ENCODE peak calls at places on chromosomes 7 and 10, in ten cellular contexts. One of them, this sample, is unnamed.
A peak's percentile ranks its signal among the peaks of the same experiment; 100 is the strongest.

GRCh38 chr7:28296571-28297483 is 115.5 kb upstream of the CREB5 start:
- DNase-seq in fibroblast of pulmonary artery: peak; percentile 47
- DNase-seq in activated CD4-positive, alpha-beta T cell treated with anti-CD3 and anti-CD28 coated beads, Interleukin-2, amount 50 U/mL, for 48 hours: peak; percentile 59
- DNase-seq in Kasumi-1: peak; percentile 52
- DNase-seq in NCI-H1417: peak; percentile 68
- DNase-seq in cardiac septum: no peak
- DNase-seq in foreskin fibroblast: no peak
- DNase-seq in cardiac muscle cell: peak; percentile 54
- DNase-seq in amniotic stem cell: peak; percentile 23
- DNase-seq in thyroid gland: peak; percentile 32
- DNase-seq in this sample: no peak

GRCh38 chr7:101066141-101066857 is 19.0 kb upstream of the TRIM56 start:
- DNase-seq in Kasumi-1: no peak
- DNase-seq in activated CD4-positive, alpha-beta T cell treated with anti-CD3 and anti-CD28 coated beads, Interleukin-2, amount 50 U/mL, for 48 hours: no peak
- DNase-seq in NCI-H1417: no peak
- DNase-seq in amniotic stem cell: no peak
- DNase-seq in foreskin fibroblast: no peak
- DNase-seq in fibroblast of pulmonary artery: no peak
- DNase-seq in thyroid gland: no peak
- DNase-seq in cardiac septum: no peak
- DNase-seq in cardiac muscle cell: no peak
- DNase-seq in this sample: no peak

GRCh38 chr7:64879800-64880199 is 23.3 kb upstream of the ZNF273 start:
- DNase-seq in cardiac muscle cell: no peak
- DNase-seq in NCI-H1417: no peak
- DNase-seq in Kasumi-1: no peak
- DNase-seq in cardiac septum: peak; percentile 56
- DNase-seq in activated CD4-positive, alpha-beta T cell treated with anti-CD3 and anti-CD28 coated beads, Interleukin-2, amount 50 U/mL, for 48 hours: no peak
- DNase-seq in foreskin fibroblast: no peak
- DNase-seq in fibroblast of pulmonary artery: no peak
- DNase-seq in thyroid gland: no peak
- DNase-seq in amniotic stem cell: no peak
- DNase-seq in this sample: no peak

GRCh38 chr10:112838784-112839481 is 111.1 kb upstream of the TCF7L2 start:
- DNase-seq in thyroid gland: no peak
- DNase-seq in NCI-H1417: no peak
- DNase-seq in Kasumi-1: no peak
- DNase-seq in amniotic stem cell: no peak
- DNase-seq in cardiac septum: no peak
- DNase-seq in foreskin fibroblast: no peak
- DNase-seq in activated CD4-positive, alpha-beta T cell treated with anti-CD3 and anti-CD28 coated beads, Interleukin-2, amount 50 U/mL, for 48 hours: no peak
- DNase-seq in cardiac muscle cell: no peak
- DNase-seq in fibroblast of pulmonary artery: no peak
- DNase-seq in this sample: no peak

GRCh38 chr7:138245216-138245615 is 169.0 kb downstream of the AKR1D1 start:
- DNase-seq in thyroid gland: no peak
- DNase-seq in amniotic stem cell: no peak
- DNase-seq in Kasumi-1: no peak
- DNase-seq in fibroblast of pulmonary artery: no peak
- DNase-seq in activated CD4-positive, alpha-beta T cell treated with anti-CD3 and anti-CD28 coated beads, Interleukin-2, amount 50 U/mL, for 48 hours: no peak
- DNase-seq in foreskin fibroblast: no peak
- DNase-seq in cardiac muscle cell: peak; percentile 20
- DNase-seq in cardiac septum: no peak
- DNase-seq in NCI-H1417: no peak
- DNase-seq in this sample: no peak

GRCh38 chr7:41567350-41568114 is 135.4 kb downstream of the INHBA start:
- DNase-seq in foreskin fibroblast: peak; percentile 34
- DNase-seq in thyroid gland: no peak
- DNase-seq in cardiac septum: no peak
- DNase-seq in NCI-H1417: no peak
- DNase-seq in fibroblast of pulmonary artery: peak; percentile 41
- DNase-seq in Kasumi-1: peak; percentile 77
- DNase-seq in cardiac muscle cell: peak; percentile 50
- DNase-seq in amniotic stem cell: no peak
- DNase-seq in activated CD4-positive, alpha-beta T cell treated with anti-CD3 and anti-CD28 coated beads, Interleukin-2, amount 50 U/mL, for 48 hours: no peak
- DNase-seq in this sample: no peak

GRCh38 chr10:15254808-15255655 is 86.5 kb upstream of the NMT2 start:
- DNase-seq in amniotic stem cell: no peak
- DNase-seq in NCI-H1417: peak; percentile 85
- DNase-seq in foreskin fibroblast: no peak
- DNase-seq in activated CD4-positive, alpha-beta T cell treated with anti-CD3 and anti-CD28 coated beads, Interleukin-2, amount 50 U/mL, for 48 hours: peak; percentile 23
- DNase-seq in cardiac muscle cell: no peak
- DNase-seq in Kasumi-1: no peak
- DNase-seq in thyroid gland: no peak
- DNase-seq in cardiac septum: no peak
- DNase-seq in fibroblast of pulmonary artery: no peak
- DNase-seq in this sample: no peak

GRCh38 chr7:19915596-19915995 is 142.2 kb upstream of the TMEM196 start:
- DNase-seq in cardiac muscle cell: no peak
- DNase-seq in NCI-H1417: no peak
- DNase-seq in thyroid gland: no peak
- DNase-seq in foreskin fibroblast: no peak
- DNase-seq in Kasumi-1: no peak
- DNase-seq in activated CD4-positive, alpha-beta T cell treated with anti-CD3 and anti-CD28 coated beads, Interleukin-2, amount 50 U/mL, for 48 hours: no peak
- DNase-seq in amniotic stem cell: no peak
- DNase-seq in cardiac septum: no peak
- DNase-seq in fibroblast of pulmonary artery: no peak
- DNase-seq in this sample: no peak

GRCh38 chr7:73885975-73886798 is 25.2 kb downstream of the TMEM270 start:
- DNase-seq in NCI-H1417: no peak
- DNase-seq in cardiac septum: no peak
- DNase-seq in thyroid gland: peak; percentile 51
- DNase-seq in amniotic stem cell: no peak
- DNase-seq in Kasumi-1: no peak
- DNase-seq in foreskin fibroblast: no peak
- DNase-seq in activated CD4-positive, alpha-beta T cell treated with anti-CD3 and anti-CD28 coated beads, Interleukin-2, amount 50 U/mL, for 48 hours: no peak
- DNase-seq in cardiac muscle cell: peak; percentile 85
- DNase-seq in fibroblast of pulmonary artery: peak; percentile 69
- DNase-seq in this sample: no peak

GRCh38 chr7:65307651-65308299 is 65.9 kb upstream of the ZNF92 start:
- DNase-seq in foreskin fibroblast: peak; percentile 24
- DNase-seq in amniotic stem cell: peak; percentile 8
- DNase-seq in fibroblast of pulmonary artery: peak; percentile 72
- DNase-seq in thyroid gland: peak; percentile 35
- DNase-seq in NCI-H1417: peak; percentile 85
- DNase-seq in activated CD4-positive, alpha-beta T cell treated with anti-CD3 and anti-CD28 coated beads, Interleukin-2, amount 50 U/mL, for 48 hours: peak; percentile 22
- DNase-seq in cardiac septum: no peak
- DNase-seq in cardiac muscle cell: peak; percentile 61
- DNase-seq in Kasumi-1: peak; percentile 79
- DNase-seq in this sample: no peak

GRCh38 chr7:20310963-20311742 is 19.5 kb upstream of the ITGB8 start:
- DNase-seq in fibroblast of pulmonary artery: peak; percentile 81
- DNase-seq in amniotic stem cell: peak; percentile 38
- DNase-seq in NCI-H1417: peak; percentile 68
- DNase-seq in cardiac muscle cell: peak; percentile 77
- DNase-seq in Kasumi-1: peak; percentile 42
- DNase-seq in activated CD4-positive, alpha-beta T cell treated with anti-CD3 and anti-CD28 coated beads, Interleukin-2, amount 50 U/mL, for 48 hours: no peak
- DNase-seq in thyroid gland: no peak
- DNase-seq in foreskin fibroblast: no peak
- DNase-seq in cardiac septum: no peak
- DNase-seq in this sample: no peak

GRCh38 chr7:135338151-135338550 is 104.5 kb downstream of the STRA8 start:
- DNase-seq in thyroid gland: peak; percentile 75
- DNase-seq in foreskin fibroblast: no peak
- DNase-seq in activated CD4-positive, alpha-beta T cell treated with anti-CD3 and anti-CD28 coated beads, Interleukin-2, amount 50 U/mL, for 48 hours: no peak
- DNase-seq in cardiac muscle cell: no peak
- DNase-seq in NCI-H1417: no peak
- DNase-seq in fibroblast of pulmonary artery: no peak
- DNase-seq in amniotic stem cell: no peak
- DNase-seq in cardiac septum: no peak
- DNase-seq in Kasumi-1: no peak
- DNase-seq in this sample: no peak

GRCh38 chr10:28072573-28072972 is 73.7 kb upstream of the ODAD2 start:
- DNase-seq in cardiac septum: no peak
- DNase-seq in Kasumi-1: no peak
- DNase-seq in activated CD4-positive, alpha-beta T cell treated with anti-CD3 and anti-CD28 coated beads, Interleukin-2, amount 50 U/mL, for 48 hours: no peak
- DNase-seq in foreskin fibroblast: peak; percentile 53
- DNase-seq in thyroid gland: no peak
- DNase-seq in amniotic stem cell: no peak
- DNase-seq in cardiac muscle cell: no peak
- DNase-seq in NCI-H1417: no peak
- DNase-seq in fibroblast of pulmonary artery: no peak
- DNase-seq in this sample: no peak

GRCh38 chr7:26376208-26376917 is 84.7 kb downstream of the SNX10 start:
- DNase-seq in Kasumi-1: peak; percentile 47
- DNase-seq in fibroblast of pulmonary artery: no peak
- DNase-seq in thyroid gland: peak; percentile 4
- DNase-seq in NCI-H1417: peak; percentile 96
- DNase-seq in activated CD4-positive, alpha-beta T cell treated with anti-CD3 and anti-CD28 coated beads, Interleukin-2, amount 50 U/mL, for 48 hours: peak; percentile 40
- DNase-seq in amniotic stem cell: no peak
- DNase-seq in cardiac septum: no peak
- DNase-seq in cardiac muscle cell: no peak
- DNase-seq in foreskin fibroblast: no peak
- DNase-seq in this sample: no peak

GRCh38 chr10:118807512-118808305 is 52.9 kb upstream of the CACUL1 start:
- DNase-seq in activated CD4-positive, alpha-beta T cell treated with anti-CD3 and anti-CD28 coated beads, Interleukin-2, amount 50 U/mL, for 48 hours: no peak
- DNase-seq in NCI-H1417: no peak
- DNase-seq in thyroid gland: no peak
- DNase-seq in foreskin fibroblast: no peak
- DNase-seq in cardiac septum: peak; percentile 70
- DNase-seq in Kasumi-1: no peak
- DNase-seq in fibroblast of pulmonary artery: no peak
- DNase-seq in amniotic stem cell: no peak
- DNase-seq in cardiac muscle cell: no peak
- DNase-seq in this sample: no peak

GRCh38 chr7:325051-325798 is 35.3 kb downstream of the FOXL3 start:
- DNase-seq in thyroid gland: no peak
- DNase-seq in NCI-H1417: no peak
- DNase-seq in foreskin fibroblast: no peak
- DNase-seq in Kasumi-1: no peak
- DNase-seq in cardiac septum: no peak
- DNase-seq in amniotic stem cell: no peak
- DNase-seq in activated CD4-positive, alpha-beta T cell treated with anti-CD3 and anti-CD28 coated beads, Interleukin-2, amount 50 U/mL, for 48 hours: no peak
- DNase-seq in fibroblast of pulmonary artery: no peak
- DNase-seq in cardiac muscle cell: no peak
- DNase-seq in this sample: no peak

GRCh38 chr10:1408656-1409358 is 328.5 kb downstream of the ADARB2 start:
- DNase-seq in amniotic stem cell: no peak
- DNase-seq in cardiac septum: no peak
- DNase-seq in thyroid gland: no peak
- DNase-seq in NCI-H1417: no peak
- DNase-seq in foreskin fibroblast: no peak
- DNase-seq in cardiac muscle cell: no peak
- DNase-seq in Kasumi-1: no peak
- DNase-seq in fibroblast of pulmonary artery: no peak
- DNase-seq in activated CD4-positive, alpha-beta T cell treated with anti-CD3 and anti-CD28 coated beads, Interleukin-2, amount 50 U/mL, for 48 hours: no peak
- DNase-seq in this sample: no peak

GRCh38 chr10:102230861-102231356 is 4.8 kb downstream of the ELOVL3 start:
- DNase-seq in cardiac muscle cell: peak; percentile 37
- DNase-seq in activated CD4-positive, alpha-beta T cell treated with anti-CD3 and anti-CD28 coated beads, Interleukin-2, amount 50 U/mL, for 48 hours: peak; percentile 57
- DNase-seq in cardiac septum: peak; percentile 79
- DNase-seq in foreskin fibroblast: peak; percentile 24
- DNase-seq in amniotic stem cell: no peak
- DNase-seq in Kasumi-1: peak; percentile 42
- DNase-seq in thyroid gland: peak; percentile 34
- DNase-seq in NCI-H1417: peak; percentile 64
- DNase-seq in fibroblast of pulmonary artery: peak; percentile 17
- DNase-seq in this sample: peak; percentile 19

GRCh38 chr7:106959753-106960152 is 84.8 kb upstream of the PRKAR2B start:
- DNase-seq in thyroid gland: no peak
- DNase-seq in cardiac muscle cell: no peak
- DNase-seq in Kasumi-1: no peak
- DNase-seq in fibroblast of pulmonary artery: no peak
- DNase-seq in amniotic stem cell: no peak
- DNase-seq in cardiac septum: no peak
- DNase-seq in foreskin fibroblast: no peak
- DNase-seq in activated CD4-positive, alpha-beta T cell treated with anti-CD3 and anti-CD28 coated beads, Interleukin-2, amount 50 U/mL, for 48 hours: no peak
- DNase-seq in NCI-H1417: no peak
- DNase-seq in this sample: no peak

GRCh38 chr7:98878365-98879197 is at the start of gene TRRAP:
- DNase-seq in fibroblast of pulmonary artery: peak; percentile 72
- DNase-seq in amniotic stem cell: peak; percentile 39
- DNase-seq in NCI-H1417: peak; percentile 84
- DNase-seq in Kasumi-1: peak; percentile 58
- DNase-seq in cardiac muscle cell: peak; percentile 84
- DNase-seq in thyroid gland: peak; percentile 68
- DNase-seq in foreskin fibroblast: peak; percentile 65
- DNase-seq in cardiac septum: peak; percentile 88
- DNase-seq in activated CD4-positive, alpha-beta T cell treated with anti-CD3 and anti-CD28 coated beads, Interleukin-2, amount 50 U/mL, for 48 hours: peak; percentile 75
- DNase-seq in this sample: peak; percentile 64

GRCh38 chr10:1411956-1412355 is 325.4 kb downstream of the ADARB2 start:
- DNase-seq in foreskin fibroblast: no peak
- DNase-seq in amniotic stem cell: no peak
- DNase-seq in cardiac septum: no peak
- DNase-seq in Kasumi-1: peak; percentile 75
- DNase-seq in cardiac muscle cell: no peak
- DNase-seq in fibroblast of pulmonary artery: no peak
- DNase-seq in activated CD4-positive, alpha-beta T cell treated with anti-CD3 and anti-CD28 coated beads, Interleukin-2, amount 50 U/mL, for 48 hours: no peak
- DNase-seq in thyroid gland: no peak
- DNase-seq in NCI-H1417: no peak
- DNase-seq in this sample: peak; percentile 25

GRCh38 chr10:60757422-60757895 is 20.8 kb upstream of the CDK1 start:
- DNase-seq in NCI-H1417: no peak
- DNase-seq in foreskin fibroblast: no peak
- DNase-seq in amniotic stem cell: no peak
- DNase-seq in thyroid gland: peak; percentile 5
- DNase-seq in cardiac septum: no peak
- DNase-seq in activated CD4-positive, alpha-beta T cell treated with anti-CD3 and anti-CD28 coated beads, Interleukin-2, amount 50 U/mL, for 48 hours: no peak
- DNase-seq in cardiac muscle cell: no peak
- DNase-seq in Kasumi-1: no peak
- DNase-seq in fibroblast of pulmonary artery: no peak
- DNase-seq in this sample: peak; percentile 56

GRCh38 chr7:18125536-18125935 is 97.9 kb upstream of the PRPS1L1 start:
- DNase-seq in foreskin fibroblast: no peak
- DNase-seq in amniotic stem cell: no peak
- DNase-seq in fibroblast of pulmonary artery: peak; percentile 31
- DNase-seq in Kasumi-1: no peak
- DNase-seq in NCI-H1417: no peak
- DNase-seq in cardiac septum: no peak
- DNase-seq in thyroid gland: no peak
- DNase-seq in cardiac muscle cell: peak; percentile 49
- DNase-seq in activated CD4-positive, alpha-beta T cell treated with anti-CD3 and anti-CD28 coated beads, Interleukin-2, amount 50 U/mL, for 48 hours: no peak
- DNase-seq in this sample: no peak

GRCh38 chr10:45063605-45064231 is 63.0 kb downstream of the ZNF22 start:
- DNase-seq in Kasumi-1: peak; percentile 80
- DNase-seq in thyroid gland: peak; percentile 14
- DNase-seq in foreskin fibroblast: no peak
- DNase-seq in NCI-H1417: no peak
- DNase-seq in amniotic stem cell: no peak
- DNase-seq in activated CD4-positive, alpha-beta T cell treated with anti-CD3 and anti-CD28 coated beads, Interleukin-2, amount 50 U/mL, for 48 hours: no peak
- DNase-seq in fibroblast of pulmonary artery: no peak
- DNase-seq in cardiac muscle cell: peak; percentile 17
- DNase-seq in cardiac septum: no peak
- DNase-seq in this sample: no peak

GRCh38 chr10:96512997-96513685 is 585 bp downstream of the TLL2 start:
- DNase-seq in fibroblast of pulmonary artery: peak; percentile 22
- DNase-seq in amniotic stem cell: no peak
- DNase-seq in thyroid gland: peak; percentile 13
- DNase-seq in Kasumi-1: no peak
- DNase-seq in foreskin fibroblast: peak; percentile 22
- DNase-seq in activated CD4-positive, alpha-beta T cell treated with anti-CD3 and anti-CD28 coated beads, Interleukin-2, amount 50 U/mL, for 48 hours: peak; percentile 41
- DNase-seq in cardiac septum: no peak
- DNase-seq in cardiac muscle cell: peak; percentile 32
- DNase-seq in NCI-H1417: no peak
- DNase-seq in this sample: no peak

GRCh38 chr7:40315277-40315676 is 180.5 kb downstream of the SUGCT start:
- DNase-seq in amniotic stem cell: no peak
- DNase-seq in thyroid gland: no peak
- DNase-seq in NCI-H1417: no peak
- DNase-seq in Kasumi-1: no peak
- DNase-seq in foreskin fibroblast: no peak
- DNase-seq in fibroblast of pulmonary artery: no peak
- DNase-seq in cardiac septum: no peak
- DNase-seq in activated CD4-positive, alpha-beta T cell treated with anti-CD3 and anti-CD28 coated beads, Interleukin-2, amount 50 U/mL, for 48 hours: no peak
- DNase-seq in cardiac muscle cell: no peak
- DNase-seq in this sample: no peak